ENCODE peak calls at places on chromosomes 1 and 21, in nine cellular contexts. L is H54, N is NCI-H460, C is activated gamma-delta T cell, Q is astrocyte of the spinal cord, R is HS-27A, I is HTR-8/SVneo, T is aorta, F is cardiac fibroblast. O is an unnamed sample.

GRCh38 chr1:22131875-22132486 is 10.9 kb downstream of the WNT4 start:
- DNase-seq in L (peak), N (peak), C (no peak), Q (no peak), R (no peak), I (peak), T (no peak), F (no peak), O (peak)

GRCh38 chr1:54795841-54796468 is 5.2 kb downstream of the TTC22 start:
- DNase-seq in L (no peak), N (no peak), C (no peak), Q (no peak), R (no peak), I (no peak), T (peak), F (no peak), O (no peak)

GRCh38 chr1:151472852-151473731 is 13.8 kb upstream of the POGZ start:
- DNase-seq in L (no peak), N (no peak), C (no peak), Q (peak), R (no peak), I (no peak), T (peak), F (peak), O (peak)

GRCh38 chr1:55280731-55281130 is 65.6 kb upstream of the USP24 start:
- DNase-seq in L (no peak), N (no peak), C (no peak), Q (no peak), R (no peak), I (no peak), T (no peak), F (no peak), O (no peak)

GRCh38 chr1:119673171-119673940 is 25.3 kb upstream of the ZNF697 start:
- DNase-seq in L (no peak), N (no peak), C (no peak), Q (peak), R (no peak), I (no peak), T (no peak), F (peak), O (peak)

GRCh38 chr1:239218296-239218695 is 168.1 kb upstream of the CHRM3 start:
- DNase-seq in L (no peak), N (no peak), C (no peak), Q (no peak), R (no peak), I (no peak), T (no peak), F (no peak), O (no peak)

GRCh38 chr1:151943591-151943990 is 34.3 kb upstream of the THEM4 start:
- DNase-seq in L (no peak), N (no peak), C (no peak), Q (no peak), R (no peak), I (no peak), T (no peak), F (no peak), O (no peak)

GRCh38 chr1:154430903-154431302 is 25.8 kb downstream of the IL6R start:
- DNase-seq in L (no peak), N (no peak), C (no peak), Q (no peak), R (no peak), I (no peak), T (no peak), F (peak), O (no peak)

GRCh38 chr1:240672132-240672811 is 60.3 kb upstream of the GREM2 start:
- DNase-seq in L (no peak), N (no peak), C (no peak), Q (no peak), R (no peak), I (no peak), T (no peak), F (no peak), O (no peak)

GRCh38 chr1:170198584-170198983 is 52.8 kb downstream of the NTMT2 start:
- DNase-seq in L (no peak), N (no peak), C (no peak), Q (no peak), R (no peak), I (no peak), T (no peak), F (no peak), O (no peak)

GRCh38 chr21:42839271-42840231 is 39.8 kb downstream of the WDR4 start:
- DNase-seq in L (no peak), N (no peak), C (no peak), Q (no peak), R (no peak), I (no peak), T (peak), F (no peak), O (no peak)

GRCh38 chr1:89436856-89437255 is 73.0 kb downstream of the GBP6 start:
- DNase-seq in L (no peak), N (no peak), C (no peak), Q (no peak), R (no peak), I (no peak), T (no peak), F (no peak), O (no peak)

GRCh38 chr1:97186381-97186780 is 464.8 kb downstream of the PTBP2 start:
- DNase-seq in L (no peak), N (no peak), C (no peak), Q (no peak), R (no peak), I (no peak), T (no peak), F (peak), O (peak)

GRCh38 chr1:215581896-215582295 is 14.8 kb downstream of the KCTD3 start:
- DNase-seq in L (no peak), N (no peak), C (no peak), Q (no peak), R (no peak), I (no peak), T (no peak), F (no peak), O (no peak)

GRCh38 chr1:204151562-204152309 is at the start of gene ETNK2:
- DNase-seq in L (peak), N (no peak), C (peak), Q (peak), R (no peak), I (peak), T (peak), F (no peak), O (peak)

GRCh38 chr1:85599076-85599491 is 18.5 kb downstream of the CCN1 start:
- DNase-seq in L (no peak), N (no peak), C (no peak), Q (no peak), R (no peak), I (no peak), T (no peak), F (no peak), O (peak)

GRCh38 chr1:23951646-23952095 is 8.0 kb upstream of the PNRC2 start:
- DNase-seq in L (peak), N (no peak), C (no peak), Q (peak), R (peak), I (peak), T (no peak), F (peak), O (peak)

GRCh38 chr1:9127395-9128160 is 1.3 kb downstream of the GPR157 start:
- DNase-seq in L (no peak), N (no peak), C (no peak), Q (no peak), R (no peak), I (no peak), T (peak), F (peak), O (no peak)

GRCh38 chr1:156684227-156684782 is 7.1 kb upstream of the NES start:
- DNase-seq in L (peak), N (no peak), C (no peak), Q (peak), R (no peak), I (no peak), T (no peak), F (peak), O (no peak)

GRCh38 chr1:183822081-183822611 is 17.2 kb downstream of the RGL1 start:
- DNase-seq in L (no peak), N (no peak), C (no peak), Q (no peak), R (no peak), I (no peak), T (no peak), F (peak), O (no peak)

GRCh38 chr1:66436378-66437135 is 97.4 kb upstream of the SGIP1 start:
- DNase-seq in L (peak), N (peak), C (no peak), Q (peak), R (peak), I (peak), T (no peak), F (peak), O (peak)

O was measured in lung microvascular endothelial cell.